ENCODE peak calls at places on chromosomes 13 and 19, in nine cellular contexts. One of them, this sample, is unnamed.

GRCh38 chr13:101916758-101917474 is 464.4 kb downstream of the ITGBL1 start:
- DNase-seq in tibial artery: no peak
- DNase-seq in MCF 10A: no peak
- DNase-seq in mammary epithelial cell: no peak
- DNase-seq in neural progenitor cell: peak
- DNase-seq in H1: no peak
- DNase-seq in cardiac muscle cell: peak
- DNase-seq in tibial nerve: no peak
- DNase-seq in Calu3: no peak
- DNase-seq in this sample: peak

GRCh38 chr19:56507446-56508281 is at the start of gene ZNF471:
- DNase-seq in tibial artery: peak
- DNase-seq in MCF 10A: no peak
- DNase-seq in mammary epithelial cell: peak
- DNase-seq in neural progenitor cell: peak
- DNase-seq in H1: peak
- DNase-seq in cardiac muscle cell: peak
- DNase-seq in tibial nerve: peak
- DNase-seq in Calu3: no peak
- DNase-seq in this sample: no peak

GRCh38 chr19:15247107-15248014 is 15.1 kb upstream of the EPHX3 start:
- DNase-seq in tibial artery: peak
- DNase-seq in MCF 10A: no peak
- DNase-seq in mammary epithelial cell: no peak
- DNase-seq in neural progenitor cell: no peak
- DNase-seq in H1: no peak
- DNase-seq in cardiac muscle cell: no peak
- DNase-seq in tibial nerve: no peak
- DNase-seq in Calu3: no peak
- DNase-seq in this sample: no peak

GRCh38 chr13:29859971-29860370 is 9.6 kb upstream of the UBL3 start:
- DNase-seq in tibial artery: no peak
- DNase-seq in MCF 10A: peak
- DNase-seq in mammary epithelial cell: peak
- DNase-seq in neural progenitor cell: no peak
- DNase-seq in H1: no peak
- DNase-seq in cardiac muscle cell: no peak
- DNase-seq in tibial nerve: no peak
- DNase-seq in Calu3: no peak
- DNase-seq in this sample: no peak

GRCh38 chr19:12555456-12555930 is 4.2 kb upstream of the ZNF564 start:
- DNase-seq in tibial artery: no peak
- DNase-seq in MCF 10A: no peak
- DNase-seq in mammary epithelial cell: no peak
- DNase-seq in neural progenitor cell: no peak
- DNase-seq in H1: peak
- DNase-seq in cardiac muscle cell: no peak
- DNase-seq in tibial nerve: no peak
- DNase-seq in Calu3: no peak
- DNase-seq in this sample: no peak

GRCh38 chr19:33806434-33806881 is 9.8 kb downstream of the KCTD15 start:
- DNase-seq in tibial artery: no peak
- DNase-seq in MCF 10A: no peak
- DNase-seq in mammary epithelial cell: no peak
- DNase-seq in neural progenitor cell: no peak
- DNase-seq in H1: no peak
- DNase-seq in cardiac muscle cell: no peak
- DNase-seq in tibial nerve: no peak
- DNase-seq in Calu3: no peak
- DNase-seq in this sample: no peak

GRCh38 chr13:24254151-24254810 is 55.1 kb upstream of the C1QTNF9 start:
- DNase-seq in tibial artery: no peak
- DNase-seq in MCF 10A: peak
- DNase-seq in mammary epithelial cell: no peak
- DNase-seq in neural progenitor cell: no peak
- DNase-seq in H1: no peak
- DNase-seq in cardiac muscle cell: no peak
- DNase-seq in tibial nerve: no peak
- DNase-seq in Calu3: no peak
- DNase-seq in this sample: peak

GRCh38 chr19:44927746-44928145 is 13.3 kb downstream of the APOC1 start:
- DNase-seq in tibial artery: no peak
- DNase-seq in MCF 10A: peak
- DNase-seq in mammary epithelial cell: no peak
- DNase-seq in neural progenitor cell: no peak
- DNase-seq in H1: no peak
- DNase-seq in cardiac muscle cell: no peak
- DNase-seq in tibial nerve: no peak
- DNase-seq in Calu3: no peak
- DNase-seq in this sample: no peak

GRCh38 chr19:19662344-19662743 is 1.1 kb downstream of the ATP13A1 start:
- DNase-seq in tibial artery: no peak
- DNase-seq in MCF 10A: no peak
- DNase-seq in mammary epithelial cell: no peak
- DNase-seq in neural progenitor cell: no peak
- DNase-seq in H1: peak
- DNase-seq in cardiac muscle cell: no peak
- DNase-seq in tibial nerve: no peak
- DNase-seq in Calu3: no peak
- DNase-seq in this sample: no peak

GRCh38 chr19:38193445-38193844 is 30.6 kb downstream of the DPF1 start:
- DNase-seq in tibial artery: no peak
- DNase-seq in MCF 10A: no peak
- DNase-seq in mammary epithelial cell: no peak
- DNase-seq in neural progenitor cell: no peak
- DNase-seq in H1: no peak
- DNase-seq in cardiac muscle cell: no peak
- DNase-seq in tibial nerve: no peak
- DNase-seq in Calu3: no peak
- DNase-seq in this sample: no peak

GRCh38 chr19:15122331-15123030 is 15.3 kb downstream of the SYDE1 start:
- DNase-seq in tibial artery: no peak
- DNase-seq in MCF 10A: no peak
- DNase-seq in mammary epithelial cell: no peak
- DNase-seq in neural progenitor cell: no peak
- DNase-seq in H1: no peak
- DNase-seq in cardiac muscle cell: no peak
- DNase-seq in tibial nerve: no peak
- DNase-seq in Calu3: no peak
- DNase-seq in this sample: no peak

GRCh38 chr13:48511621-48512232 is 21.2 kb downstream of the RCBTB2 start:
- DNase-seq in tibial artery: no peak
- DNase-seq in MCF 10A: no peak
- DNase-seq in mammary epithelial cell: no peak
- DNase-seq in neural progenitor cell: no peak
- DNase-seq in H1: no peak
- DNase-seq in cardiac muscle cell: no peak
- DNase-seq in tibial nerve: no peak
- DNase-seq in Calu3: no peak
- DNase-seq in this sample: no peak

GRCh38 chr13:112832811-112833210 is 136.2 kb upstream of the MCF2L start:
- DNase-seq in tibial artery: no peak
- DNase-seq in MCF 10A: no peak
- DNase-seq in mammary epithelial cell: no peak
- DNase-seq in neural progenitor cell: no peak
- DNase-seq in H1: no peak
- DNase-seq in cardiac muscle cell: no peak
- DNase-seq in tibial nerve: no peak
- DNase-seq in Calu3: no peak
- DNase-seq in this sample: no peak

GRCh38 chr13:100560498-100561215 is 27.9 kb downstream of the GGACT start:
- DNase-seq in tibial artery: no peak
- DNase-seq in MCF 10A: no peak
- DNase-seq in mammary epithelial cell: no peak
- DNase-seq in neural progenitor cell: no peak
- DNase-seq in H1: no peak
- DNase-seq in cardiac muscle cell: no peak
- DNase-seq in tibial nerve: no peak
- DNase-seq in Calu3: no peak
- DNase-seq in this sample: no peak

GRCh38 chr19:14089412-14089661 is 1.2 kb downstream of the SAMD1 start:
- DNase-seq in tibial artery: no peak
- DNase-seq in MCF 10A: no peak
- DNase-seq in mammary epithelial cell: no peak
- DNase-seq in neural progenitor cell: peak
- DNase-seq in H1: no peak
- DNase-seq in cardiac muscle cell: no peak
- DNase-seq in tibial nerve: no peak
- DNase-seq in Calu3: no peak
- DNase-seq in this sample: no peak

GRCh38 chr19:17807731-17808316 is 12.9 kb downstream of the B3GNT3 start:
- DNase-seq in tibial artery: no peak
- DNase-seq in MCF 10A: no peak
- DNase-seq in mammary epithelial cell: no peak
- DNase-seq in neural progenitor cell: no peak
- DNase-seq in H1: no peak
- DNase-seq in cardiac muscle cell: no peak
- DNase-seq in tibial nerve: no peak
- DNase-seq in Calu3: no peak
- DNase-seq in this sample: no peak

GRCh38 chr19:33177417-33177976 is 16.6 kb upstream of the LRP3 start:
- DNase-seq in tibial artery: no peak
- DNase-seq in MCF 10A: peak
- DNase-seq in mammary epithelial cell: no peak
- DNase-seq in neural progenitor cell: peak
- DNase-seq in H1: peak
- DNase-seq in cardiac muscle cell: peak
- DNase-seq in tibial nerve: no peak
- DNase-seq in Calu3: peak
- DNase-seq in this sample: peak

GRCh38 chr19:4246767-4247593 is at the start of gene YJU2:
- DNase-seq in tibial artery: peak
- DNase-seq in MCF 10A: peak
- DNase-seq in mammary epithelial cell: peak
- DNase-seq in neural progenitor cell: peak
- DNase-seq in H1: peak
- DNase-seq in cardiac muscle cell: peak
- DNase-seq in tibial nerve: peak
- DNase-seq in Calu3: peak
- DNase-seq in this sample: peak
- TF ChIP-seq CTCF in tibial artery: peak
- TF ChIP-seq CTCF in MCF 10A: peak
- TF ChIP-seq CTCF in mammary epithelial cell: peak
- TF ChIP-seq CTCF in neural progenitor cell: peak
- TF ChIP-seq CTCF in H1: peak
- TF ChIP-seq CTCF in cardiac muscle cell: peak
- TF ChIP-seq CTCF in tibial nerve: peak
- TF ChIP-seq CTCF in Calu3: no peak
- TF ChIP-seq CTCF in this sample: peak

DNA sequence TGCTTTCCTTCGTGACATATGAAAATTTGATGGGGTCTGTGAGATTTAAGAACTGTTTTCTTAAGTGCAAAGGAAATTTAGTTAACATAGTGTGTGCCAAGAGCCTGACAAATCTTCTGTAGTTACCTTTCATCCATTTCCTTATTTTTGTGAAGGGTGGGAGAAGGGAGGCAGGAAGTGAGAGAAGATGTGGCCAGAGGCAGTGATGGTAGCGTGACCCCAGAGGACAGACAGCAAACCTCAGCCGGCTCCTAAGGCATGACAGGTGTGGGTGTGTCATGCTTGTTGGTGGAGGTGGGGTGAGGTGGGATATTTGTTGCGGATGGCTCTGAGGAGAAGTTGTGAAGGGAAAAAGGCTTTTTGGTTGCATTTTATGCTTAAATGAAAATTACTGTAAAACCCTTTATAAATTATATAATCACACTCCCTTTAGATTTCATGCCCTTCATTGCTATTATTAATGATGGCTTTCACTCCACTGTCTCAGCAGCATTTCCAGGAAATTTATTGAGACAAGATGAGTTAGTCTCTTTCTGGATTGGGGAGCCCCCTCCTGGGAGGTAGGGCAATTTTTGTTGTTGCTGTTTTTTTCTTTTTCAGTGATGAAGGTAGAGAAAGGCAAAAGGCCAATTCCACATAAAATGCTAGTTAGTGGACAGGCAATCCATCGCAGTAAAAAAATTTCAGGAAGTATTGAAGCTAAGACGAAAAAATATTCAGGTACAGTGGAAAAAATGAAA is 80.0 kb downstream of the TEX26 start:
- DNase-seq in tibial artery: no peak
- DNase-seq in MCF 10A: peak
- DNase-seq in mammary epithelial cell: no peak
- DNase-seq in neural progenitor cell: peak
- DNase-seq in H1: no peak
- DNase-seq in cardiac muscle cell: peak
- DNase-seq in tibial nerve: no peak
- DNase-seq in Calu3: peak
- DNase-seq in this sample: no peak
- TF ChIP-seq CTCF in tibial artery: peak
- TF ChIP-seq CTCF in MCF 10A: peak
- TF ChIP-seq CTCF in mammary epithelial cell: peak
- TF ChIP-seq CTCF in neural progenitor cell: peak
- TF ChIP-seq CTCF in H1: peak
- TF ChIP-seq CTCF in cardiac muscle cell: peak
- TF ChIP-seq CTCF in tibial nerve: peak
- TF ChIP-seq CTCF in Calu3: no peak
- TF ChIP-seq CTCF in this sample: no peak

GRCh38 chr19:1139126-1139525 is 34.9 kb downstream of the SBNO2 start:
- DNase-seq in tibial artery: no peak
- DNase-seq in MCF 10A: no peak
- DNase-seq in mammary epithelial cell: no peak
- DNase-seq in neural progenitor cell: no peak
- DNase-seq in H1: no peak
- DNase-seq in cardiac muscle cell: no peak
- DNase-seq in tibial nerve: no peak
- DNase-seq in Calu3: no peak
- DNase-seq in this sample: no peak
- TF ChIP-seq CTCF in tibial artery: no peak
- TF ChIP-seq CTCF in MCF 10A: no peak
- TF ChIP-seq CTCF in mammary epithelial cell: no peak
- TF ChIP-seq CTCF in neural progenitor cell: no peak
- TF ChIP-seq CTCF in H1: no peak
- TF ChIP-seq CTCF in cardiac muscle cell: no peak
- TF ChIP-seq CTCF in tibial nerve: no peak
- TF ChIP-seq CTCF in Calu3: no peak
- TF ChIP-seq CTCF in this sample: no peak

DNA sequence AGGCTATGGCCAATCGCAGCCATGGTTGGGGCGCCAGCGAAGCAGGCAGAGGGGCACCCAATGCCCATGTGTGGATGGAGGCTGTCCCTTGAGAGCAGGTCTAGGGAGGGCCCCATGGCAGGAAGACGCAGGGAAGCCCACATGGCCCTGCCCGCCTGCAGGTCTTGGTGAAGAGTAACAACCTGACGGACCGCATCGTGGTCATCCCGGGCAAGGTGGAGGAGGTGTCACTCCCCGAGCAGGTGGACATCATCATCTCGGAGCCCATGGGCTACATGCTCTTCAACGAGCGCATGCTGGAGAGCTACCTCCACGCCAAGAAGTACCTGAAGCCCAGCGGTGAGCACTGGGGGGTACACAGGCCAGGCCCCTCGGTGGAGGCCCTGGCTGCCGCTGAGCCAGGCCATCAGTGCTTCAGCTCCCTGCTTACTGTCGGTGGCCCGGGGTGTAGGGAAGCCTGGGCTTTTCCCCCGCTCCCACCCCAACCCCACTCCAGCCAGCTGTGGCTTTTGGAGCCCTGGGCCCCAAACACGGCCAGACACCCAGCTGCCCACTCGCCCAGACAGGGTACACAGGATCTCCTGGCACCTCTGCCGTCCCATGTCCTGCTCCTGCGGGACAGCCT is 14.6 kb downstream of the YIPF2 start:
- DNase-seq in tibial artery: no peak
- DNase-seq in MCF 10A: no peak
- DNase-seq in mammary epithelial cell: no peak
- DNase-seq in neural progenitor cell: no peak
- DNase-seq in H1: no peak
- DNase-seq in cardiac muscle cell: no peak
- DNase-seq in tibial nerve: no peak
- DNase-seq in Calu3: no peak
- DNase-seq in this sample: no peak
- TF ChIP-seq CTCF in tibial artery: no peak
- TF ChIP-seq CTCF in MCF 10A: no peak
- TF ChIP-seq CTCF in mammary epithelial cell: no peak
- TF ChIP-seq CTCF in neural progenitor cell: no peak
- TF ChIP-seq CTCF in H1: no peak
- TF ChIP-seq CTCF in cardiac muscle cell: no peak
- TF ChIP-seq CTCF in tibial nerve: no peak
- TF ChIP-seq CTCF in Calu3: no peak
- TF ChIP-seq CTCF in this sample: no peak

This sample was measured in GM10248.